ENCODE peak calls at places on chromosomes 16 and 17, in six cellular contexts. R is cardiac fibroblast, A is lower lobe of right lung, P is breast epithelium, X is BE2C, F is astrocyte of the spinal cord. V is an unnamed sample.

GRCh38 chr16:50272111-50272571 is 5.8 kb downstream of the ADCY7 start:
- DNase-seq in R (no peak), F (no peak), A (no peak), P (no peak), X (no peak), V (peak; percentile 22)

GRCh38 chr17:40963838-40964237 is 2.9 kb downstream of the KRT39 start:
- DNase-seq in P (no peak), F (no peak), X (no peak), A (no peak), R (peak; percentile 29), V (peak; percentile 72)

GRCh38 chr16:58026139-58026704 is 668 bp downstream of the MMP15 start:
- DNase-seq in F (peak; percentile 13), X (peak; percentile 44), A (peak; percentile 69), R (peak; percentile 57), P (no peak), V (peak; percentile 44)

GRCh38 chr16:85582177-85582888 is 30.8 kb upstream of the GSE1 start:
- DNase-seq in F (no peak), P (no peak), A (no peak), R (no peak), X (no peak), V (no peak)

GRCh38 chr17:72822358-72823023 is 270.0 kb downstream of the SLC39A11 start:
- DNase-seq in R (no peak), P (no peak), A (no peak), F (no peak), X (no peak), V (no peak)

GRCh38 chr16:86324320-86324719 is 186.0 kb upstream of the FOXF1 start:
- DNase-seq in F (no peak), X (no peak), R (no peak), P (no peak), A (no peak), V (no peak)

GRCh38 chr17:80018917-80019651 is 16.6 kb downstream of the TBC1D16 start:
- DNase-seq in X (no peak), R (no peak), F (no peak), A (no peak), P (no peak), V (no peak)

GRCh38 chr16:61332461-61332860 is 703.8 kb downstream of the CDH8 start:
- DNase-seq in P (no peak), X (no peak), A (no peak), F (no peak), R (no peak), V (no peak)

GRCh38 chr17:32584792-32585191 is 98.0 kb downstream of the CDK5R1 start:
- DNase-seq in F (no peak), P (no peak), R (no peak), X (no peak), A (no peak), V (no peak)

GRCh38 chr16:85627835-85628556 is 14.9 kb downstream of the GSE1 start:
- DNase-seq in F (no peak), P (no peak), A (no peak), R (no peak), X (no peak), V (no peak)

GRCh38 chr17:76102944-76103273 is 678 bp downstream of the EXOC7 start:
- DNase-seq in X (no peak), P (no peak), A (no peak), R (no peak), F (no peak), V (no peak)

GRCh38 chr16:82653550-82654511 is 27.1 kb downstream of the CDH13 start:
- DNase-seq in X (no peak), P (no peak), A (no peak), R (peak; percentile 88), F (peak; percentile 91), V (peak; percentile 87)

GRCh38 chr16:74700206-74701040 is at the start of gene MLKL:
- DNase-seq in R (peak; percentile 60), A (peak; percentile 81), X (peak; percentile 48), P (no peak), F (no peak), V (peak; percentile 62)

GRCh38 chr16:78648517-78648916 is 549.1 kb downstream of the WWOX start:
- DNase-seq in P (no peak), A (no peak), X (no peak), F (peak; percentile 5), R (peak; percentile 48), V (no peak)

GRCh38 chr17:31250229-31250628 is 46.8 kb downstream of the OMG start:
- DNase-seq in P (no peak), F (no peak), R (no peak), A (no peak), X (no peak), V (no peak)

GRCh38 chr17:6084226-6085161 is 14.3 kb downstream of the WSCD1 start:
- DNase-seq in A (no peak), X (no peak), R (no peak), P (no peak), F (peak; percentile 44), V (no peak)

GRCh38 chr17:35588196-35588920 is 1.2 kb downstream of the AP2B1 start:
- DNase-seq in R (peak; percentile 47), P (no peak), A (no peak), F (peak; percentile 74), X (no peak), V (peak; percentile 98)

DNA sequence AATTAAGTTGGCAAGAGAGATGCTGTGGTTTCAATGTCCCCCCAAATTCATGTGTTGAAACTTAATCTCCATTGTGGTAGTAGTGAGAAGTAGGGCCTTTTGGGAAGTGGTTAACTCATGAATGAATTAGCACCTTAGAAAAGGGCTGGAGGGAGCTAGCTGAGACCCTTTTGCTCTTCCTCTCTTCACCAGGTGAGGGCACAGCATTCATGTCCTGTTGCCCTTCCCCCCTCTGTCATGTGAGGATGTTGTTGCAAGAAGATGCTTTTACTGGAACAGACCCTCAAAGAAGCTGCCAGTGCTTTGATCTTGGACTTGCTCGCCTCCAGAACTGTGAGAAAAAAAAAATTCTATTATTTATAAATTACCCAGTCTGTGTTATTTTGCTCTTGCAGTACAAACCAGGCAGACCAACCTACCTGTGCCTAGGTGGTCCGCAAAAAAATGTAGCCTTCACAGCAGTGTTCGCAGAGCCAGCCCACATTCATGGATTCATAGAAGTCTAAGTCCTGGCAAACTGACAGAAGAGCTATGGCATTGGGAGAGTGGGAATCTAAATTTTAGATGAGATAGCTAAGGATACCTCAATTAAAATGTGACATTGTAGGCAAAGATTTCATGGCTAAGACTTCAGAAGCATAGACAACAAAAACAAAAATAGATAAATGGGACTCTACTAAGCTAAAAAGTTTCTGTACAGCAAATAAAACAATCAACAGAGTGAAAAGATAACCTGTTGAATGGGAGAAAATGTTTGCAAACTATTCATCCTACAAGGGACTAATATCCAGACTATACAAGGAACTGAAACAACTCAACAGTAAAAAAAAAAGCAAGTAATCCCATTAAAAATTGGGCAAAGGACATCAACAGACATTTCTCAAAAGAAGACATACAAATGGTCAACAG is 32.0 kb upstream of the ABCA5 start:
- DNase-seq in P (no peak), X (no peak), A (no peak), R (no peak), F (no peak), V (peak; percentile 18)
- TF ChIP-seq CTCF in P (no peak), X (peak; percentile 31), A (no peak), R (no peak), F (peak; percentile 31), V (peak; percentile 16)

GRCh38 chr17:42307362-42307927 is 19.1 kb downstream of the STAT5A start:
- DNase-seq in A (no peak), F (no peak), X (no peak), P (no peak), R (no peak), V (no peak)

GRCh38 chr17:42306385-42306667 is 18.0 kb downstream of the STAT5A start:
- DNase-seq in A (no peak), R (no peak), X (no peak), F (no peak), P (no peak), V (no peak)

GRCh38 chr17:42304187-42305030 is 16.1 kb downstream of the STAT5A start:
- DNase-seq in X (no peak), R (no peak), F (no peak), A (no peak), P (no peak), V (no peak)

GRCh38 chr17:42303694-42304093 is 15.4 kb downstream of the STAT5A start:
- DNase-seq in R (no peak), F (no peak), A (no peak), P (no peak), X (no peak), V (no peak)

GRCh38 chr17:42305543-42306384 is 17.5 kb downstream of the STAT5A start:
- DNase-seq in F (no peak), P (no peak), R (no peak), A (no peak), X (no peak), V (no peak)
- TF ChIP-seq CTCF in F (no peak), P (no peak), R (no peak), A (no peak), X (no peak), V (no peak)

GRCh38 chr17:4739122-4740024 is at the start of the genes CXCL16 and ZMYND15:
- DNase-seq in F (peak; percentile 28), X (peak; percentile 11), R (peak; percentile 45), P (peak; percentile 59), A (peak; percentile 81), V (peak; percentile 54)

GRCh38 chr17:4740025-4740351 is 260 bp upstream of the CXCL16 start:
- DNase-seq in R (no peak), F (no peak), A (no peak), P (no peak), X (no peak), V (no peak)

GRCh38 chr17:4735825-4736651 is 3.6 kb upstream of the ZMYND15 start:
- DNase-seq in X (no peak), F (no peak), P (no peak), R (peak; percentile 72), A (peak; percentile 46), V (no peak)

GRCh38 chr17:4740584-4740983 is 856 bp upstream of the CXCL16 start:
- DNase-seq in X (no peak), P (no peak), A (no peak), R (no peak), F (no peak), V (no peak)

DNA sequence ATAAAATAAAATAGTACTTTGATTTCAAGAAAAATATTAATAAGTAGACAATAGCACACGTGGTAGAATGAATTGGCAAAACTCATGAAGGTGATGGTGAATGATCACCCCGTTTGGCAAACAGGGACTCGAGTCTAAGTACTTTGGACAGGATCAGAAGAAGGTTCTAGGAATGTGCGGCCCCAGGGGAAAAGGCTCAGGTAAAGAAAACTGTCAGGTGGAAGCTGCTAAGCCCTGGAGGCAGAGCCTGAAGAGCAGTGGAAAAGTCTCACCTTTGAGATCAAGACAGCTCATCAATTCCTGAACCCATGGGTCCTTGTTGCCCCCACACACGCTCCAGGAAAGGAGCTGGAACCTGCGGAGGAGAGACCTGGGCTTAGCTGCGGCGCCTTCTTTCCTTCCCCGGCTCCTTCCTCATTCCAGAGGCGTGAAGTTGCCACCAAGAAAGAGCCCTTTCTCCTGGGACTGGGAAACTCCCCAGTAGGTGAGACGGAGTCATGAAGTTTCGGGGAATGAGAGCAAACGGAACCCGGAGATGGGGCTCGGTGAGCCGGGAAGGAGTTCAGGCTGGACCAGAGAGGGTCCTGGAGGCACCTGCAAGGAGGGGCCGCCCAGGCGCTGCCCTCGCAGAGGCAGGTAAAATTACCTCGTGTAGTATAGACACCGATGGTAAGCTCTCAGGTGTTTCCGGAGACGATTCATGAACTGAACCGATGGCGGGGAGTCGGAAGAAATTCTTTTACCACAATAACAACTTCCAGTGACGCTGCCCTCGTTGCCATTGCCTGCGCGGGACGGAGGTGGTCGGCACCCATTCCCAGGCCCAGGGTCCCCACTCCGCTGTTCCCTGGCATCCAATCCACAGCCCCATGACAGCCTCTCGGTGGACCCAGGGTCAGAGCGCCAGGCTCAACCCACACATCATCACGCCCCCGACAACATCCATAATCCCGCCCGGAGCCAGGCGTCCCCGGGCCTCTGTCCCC is 1.2 kb upstream of the ZMYND15 start:
- DNase-seq in X (no peak), R (no peak), F (no peak), P (no peak), A (peak; percentile 64), V (peak; percentile 90)
- TF ChIP-seq CTCF in X (no peak), R (no peak), F (no peak), P (no peak), A (no peak), V (no peak)

GRCh38 chr16:19899605-19899955 is 14.9 kb upstream of the GPRC5B start:
- DNase-seq in R (no peak), P (no peak), X (no peak), A (no peak), F (no peak), V (no peak)
- TF ChIP-seq CTCF in R (no peak), P (no peak), X (no peak), A (no peak), F (no peak), V (no peak)